ENCODE peak calls at places on chromosome 2, in eight cellular contexts. T, W, C, U, M, F, I and G are unnamed samples.

GRCh38 chr2:121147766-121148165 is 137.2 kb downstream of the TFCP2L1 start:
- DNase-seq in T (no peak), W (no peak), C (no peak), U (no peak), M (no peak), F (no peak), I (no peak), G (no peak)

GRCh38 chr2:238235856-238236255 is 4.0 kb downstream of the HES6 start:
- DNase-seq in T (no peak), W (no peak), C (no peak), U (no peak), M (no peak), F (no peak), I (no peak), G (no peak)

GRCh38 chr2:54081574-54081973 is 33.8 kb upstream of the ACYP2 start:
- DNase-seq in T (no peak), W (no peak), C (no peak), U (no peak), M (no peak), F (peak), I (peak), G (peak)

GRCh38 chr2:226184940-226185575 is 614.6 kb downstream of the IRS1 start:
- DNase-seq in T (no peak), W (no peak), C (no peak), U (no peak), M (no peak), F (peak), I (no peak), G (no peak)

GRCh38 chr2:41136966-41137494 is 685.1 kb upstream of the SLC8A1 start:
- DNase-seq in T (no peak), W (no peak), C (no peak), U (no peak), M (no peak), F (no peak), I (no peak), G (peak)

GRCh38 chr2:218347172-218347571 is 9.5 kb upstream of the CATIP start:
- DNase-seq in T (no peak), W (no peak), C (no peak), U (peak), M (no peak), F (no peak), I (no peak), G (no peak)

GRCh38 chr2:33268246-33268831 is 208.1 kb upstream of the RASGRP3 start:
- DNase-seq in T (no peak), W (peak), C (no peak), U (no peak), M (no peak), F (no peak), I (no peak), G (no peak)

GRCh38 chr2:53755022-53755630 is 12.5 kb upstream of the CHAC2 start:
- DNase-seq in T (no peak), W (no peak), C (no peak), U (no peak), M (no peak), F (no peak), I (no peak), G (no peak)

GRCh38 chr2:18475884-18476283 is 84.6 kb downstream of the RDH14 start:
- DNase-seq in T (no peak), W (no peak), C (no peak), U (no peak), M (no peak), F (peak), I (no peak), G (no peak)

GRCh38 chr2:179239194-179239593 is 25.4 kb downstream of the SESTD1 start:
- DNase-seq in T (no peak), W (no peak), C (no peak), U (no peak), M (no peak), F (peak), I (no peak), G (no peak)

GRCh38 chr2:99852376-99852934 is 289.9 kb downstream of the AFF3 start:
- DNase-seq in T (no peak), W (no peak), C (no peak), U (no peak), M (no peak), F (no peak), I (no peak), G (no peak)

GRCh38 chr2:65199891-65200290 is 27.7 kb upstream of the ACTR2 start:
- DNase-seq in T (no peak), W (no peak), C (no peak), U (no peak), M (no peak), F (peak), I (peak), G (no peak)

GRCh38 chr2:29113891-29114321 is 1.3 kb upstream of the CLIP4 start:
- DNase-seq in T (no peak), W (peak), C (no peak), U (no peak), M (no peak), F (peak), I (peak), G (peak)

GRCh38 chr2:207558106-207558505 is 28.3 kb downstream of the CREB1 start:
- DNase-seq in T (no peak), W (peak), C (no peak), U (no peak), M (no peak), F (peak), I (no peak), G (no peak)

GRCh38 chr2:28419003-28419704 is 26.5 kb downstream of the FOSL2 start:
- DNase-seq in T (no peak), W (no peak), C (no peak), U (no peak), M (no peak), F (no peak), I (no peak), G (peak)

GRCh38 chr2:237322564-237322963 is 91.4 kb downstream of the COL6A3 start:
- DNase-seq in T (no peak), W (no peak), C (no peak), U (no peak), M (no peak), F (no peak), I (peak), G (peak)

GRCh38 chr2:224776795-224777562 is 60.8 kb upstream of the CCDC195 start:
- DNase-seq in T (no peak), W (no peak), C (no peak), U (no peak), M (no peak), F (no peak), I (no peak), G (no peak)

GRCh38 chr2:167749016-167749415 is 498.4 kb downstream of the STK39 start:
- DNase-seq in T (no peak), W (no peak), C (no peak), U (no peak), M (no peak), F (no peak), I (no peak), G (no peak)

GRCh38 chr2:32960238-32960637 is 13.5 kb downstream of the LTBP1 start:
- DNase-seq in T (no peak), W (no peak), C (no peak), U (no peak), M (no peak), F (no peak), I (no peak), G (no peak)

GRCh38 chr2:171297951-171298350 is 135.8 kb downstream of the METTL8 start:
- DNase-seq in T (no peak), W (peak), C (no peak), U (no peak), M (no peak), F (peak), I (no peak), G (no peak)

GRCh38 chr2:106366145-106366544 is 102.1 kb downstream of the RGPD3 start:
- DNase-seq in T (no peak), W (no peak), C (no peak), U (no peak), M (no peak), F (no peak), I (no peak), G (no peak)

GRCh38 chr2:67923696-67924095 is 139.1 kb downstream of the C1D start:
- DNase-seq in T (no peak), W (no peak), C (no peak), U (no peak), M (no peak), F (no peak), I (no peak), G (no peak)

GRCh38 chr2:88692187-88692586 is 714 bp downstream of the RPIA start:
- DNase-seq in T (peak), W (no peak), C (peak), U (peak), M (peak), F (peak), I (peak), G (peak)

GRCh38 chr2:40028792-40029488 is 249.9 kb upstream of the THUMPD2 start:
- DNase-seq in T (no peak), W (no peak), C (no peak), U (no peak), M (no peak), F (no peak), I (no peak), G (peak)

GRCh38 chr2:111161971-111162370 is 41.3 kb downstream of the BCL2L11 start:
- DNase-seq in T (no peak), W (no peak), C (no peak), U (peak), M (no peak), F (no peak), I (no peak), G (no peak)

GRCh38 chr2:219608399-219608964 is 10.8 kb downstream of the STK11IP start:
- DNase-seq in T (no peak), W (no peak), C (no peak), U (no peak), M (no peak), F (no peak), I (no peak), G (no peak)

GRCh38 chr2:9417725-9418124 is 5.6 kb downstream of the ITGB1BP1 start:
- DNase-seq in T (no peak), W (no peak), C (no peak), U (no peak), M (no peak), F (no peak), I (no peak), G (no peak)

GRCh38 chr2:164574931-164575330 is 46.4 kb downstream of the GRB14 start:
- DNase-seq in T (no peak), W (no peak), C (no peak), U (no peak), M (no peak), F (no peak), I (no peak), G (no peak)
- TF ChIP-seq CTCF in T (no peak), W (no peak), C (no peak), U (peak), M (no peak), F (no peak), I (no peak), G (no peak)

DNA sequence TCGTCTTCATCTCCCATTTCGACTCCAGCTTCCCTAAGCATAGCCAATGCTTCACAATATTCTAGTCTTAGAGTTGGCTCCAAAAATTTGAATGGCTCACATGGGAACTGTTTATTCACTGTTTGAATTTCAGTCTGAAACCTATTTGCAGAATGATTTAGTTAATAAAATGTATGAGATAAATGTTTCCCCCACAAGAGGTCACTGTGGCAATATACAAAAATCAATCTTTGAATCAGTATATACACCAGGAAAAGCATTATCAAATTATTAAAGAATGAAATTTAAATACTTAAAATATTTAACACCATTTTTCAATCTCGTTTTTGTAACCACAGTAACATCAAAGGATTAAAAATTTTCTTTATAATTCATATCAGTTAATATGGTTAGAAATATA is 40.0 kb upstream of the MCM6 start:
- DNase-seq in T (no peak), W (no peak), C (no peak), U (no peak), M (no peak), F (peak), I (peak), G (peak)
- TF ChIP-seq CTCF in T (peak), W (peak), C (peak), U (peak), M (peak), F (peak), I (no peak), G (peak)

DNA sequence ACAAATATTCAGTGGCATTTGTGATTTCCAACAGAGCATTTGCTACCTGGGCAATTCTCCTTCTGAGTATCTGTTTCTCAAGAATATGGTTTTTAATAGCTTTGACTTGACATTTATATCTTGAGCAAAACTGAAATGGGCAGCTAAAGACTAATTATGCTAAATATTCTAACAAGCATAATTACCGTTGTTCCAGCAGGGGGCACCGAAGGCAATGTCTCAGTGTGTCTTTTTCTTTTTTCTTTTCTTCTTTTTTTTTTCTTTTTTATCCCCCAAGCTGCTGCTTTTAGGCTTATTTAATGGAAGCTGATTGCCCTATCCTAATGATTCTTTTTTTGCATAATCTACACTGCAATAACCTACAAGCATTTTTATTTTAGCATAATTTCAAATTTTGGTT is 138.9 kb upstream of the NABP1 start:
- DNase-seq in T (peak), W (no peak), C (peak), U (no peak), M (peak), F (peak), I (peak), G (peak)
- TF ChIP-seq CTCF in T (peak), W (peak), C (peak), U (peak), M (peak), F (peak), I (peak), G (peak)

GRCh38 chr2:216144372-216144771 is 35.2 kb downstream of the XRCC5 start:
- DNase-seq in T (no peak), W (no peak), C (no peak), U (no peak), M (no peak), F (no peak), I (no peak), G (no peak)

GRCh38 chr2:216142540-216142939 is 33.4 kb downstream of the XRCC5 start:
- DNase-seq in T (no peak), W (peak), C (no peak), U (no peak), M (no peak), F (peak), I (no peak), G (peak)

GRCh38 chr2:216144857-216145256 is 35.7 kb downstream of the XRCC5 start:
- DNase-seq in T (no peak), W (no peak), C (no peak), U (no peak), M (no peak), F (no peak), I (no peak), G (no peak)

GRCh38 chr2:216134958-216135541 is 25.9 kb downstream of the XRCC5 start:
- DNase-seq in T (no peak), W (no peak), C (no peak), U (no peak), M (no peak), F (no peak), I (no peak), G (no peak)

DNA sequence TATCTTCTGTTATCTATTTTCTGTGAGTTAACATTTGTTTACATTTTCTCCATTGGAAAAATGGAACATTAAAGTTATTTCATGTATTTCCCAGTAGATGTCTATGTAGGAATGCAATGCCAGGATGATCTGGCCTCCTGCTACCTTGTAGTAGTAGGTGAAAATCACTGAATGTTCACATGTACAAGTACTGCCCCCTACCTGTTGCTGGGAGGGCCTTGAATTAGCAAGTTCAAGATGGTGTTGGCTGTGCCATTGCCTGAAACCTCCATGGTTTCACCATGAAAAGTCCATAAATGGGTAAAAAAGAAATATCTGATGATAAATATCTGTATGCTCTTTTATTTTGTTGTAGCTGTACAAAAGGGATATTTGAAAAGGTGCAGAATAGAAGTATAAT is 30.7 kb downstream of the XRCC5 start:
- DNase-seq in T (peak), W (no peak), C (peak), U (no peak), M (peak), F (no peak), I (peak), G (peak)
- TF ChIP-seq CTCF in T (no peak), W (peak), C (peak), U (peak), M (peak), F (peak), I (peak), G (peak)

GRCh38 chr2:240915526-240916335 is 9.6 kb downstream of the CROCC2 start:
- DNase-seq in T (peak), W (no peak), C (no peak), U (peak), M (no peak), F (no peak), I (no peak), G (no peak)

GRCh38 chr2:240912878-240913809 is 7.0 kb downstream of the CROCC2 start:
- DNase-seq in T (no peak), W (no peak), C (no peak), U (no peak), M (no peak), F (peak), I (no peak), G (no peak)

GRCh38 chr2:240916571-240917008 is 10.5 kb downstream of the CROCC2 start:
- DNase-seq in T (peak), W (peak), C (no peak), U (peak), M (no peak), F (peak), I (no peak), G (no peak)

GRCh38 chr2:240913810-240914644 is 7.9 kb downstream of the CROCC2 start:
- DNase-seq in T (peak), W (no peak), C (peak), U (no peak), M (peak), F (peak), I (peak), G (peak)

DNA sequence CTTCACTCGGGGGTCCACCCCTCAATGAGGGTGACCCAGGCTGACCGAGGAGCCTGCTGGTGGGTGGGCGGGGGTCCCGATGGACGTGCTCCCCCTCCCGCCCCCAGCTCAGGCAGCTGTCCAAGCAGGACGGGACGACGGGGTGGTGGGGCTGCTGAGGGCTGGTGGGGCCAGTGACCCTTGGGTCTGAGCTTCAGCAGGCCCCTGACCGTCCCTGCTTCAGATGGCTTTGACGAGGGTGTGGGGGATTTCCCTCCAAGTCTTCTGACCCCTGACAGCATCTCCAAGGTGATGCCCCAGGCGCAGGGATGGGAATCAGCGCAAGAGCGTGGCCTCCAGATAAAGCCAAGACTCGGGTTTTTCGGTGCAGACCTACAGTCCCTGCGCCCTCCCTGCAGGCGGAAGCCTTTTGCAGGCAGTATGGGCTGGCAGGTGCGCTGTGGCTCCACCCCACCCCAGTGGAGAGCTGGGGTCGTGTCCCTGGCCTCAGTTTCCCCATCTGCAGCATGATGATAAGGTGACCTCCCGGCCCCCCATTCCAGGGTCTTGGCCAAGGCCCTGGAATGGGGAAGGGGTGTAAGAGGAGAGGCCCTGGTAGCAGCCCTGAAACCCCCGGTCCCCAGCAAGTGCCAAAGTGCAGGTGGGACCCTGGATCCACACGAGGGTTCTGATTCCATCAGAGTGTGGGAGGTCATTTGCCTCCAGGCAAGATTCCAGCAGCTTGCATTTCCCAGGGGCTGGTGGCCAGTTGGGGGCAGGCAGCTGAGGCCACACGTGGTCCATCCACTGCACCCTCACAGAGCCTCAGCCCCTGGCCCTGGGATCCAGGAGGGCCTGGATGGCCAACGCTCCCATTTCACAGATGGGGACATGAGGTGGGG is 8.7 kb downstream of the CROCC2 start:
- DNase-seq in T (no peak), W (no peak), C (no peak), U (peak), M (no peak), F (no peak), I (no peak), G (no peak)
- TF ChIP-seq CTCF in T (peak), W (no peak), C (peak), U (no peak), M (no peak), F (no peak), I (no peak), G (no peak)

DNA sequence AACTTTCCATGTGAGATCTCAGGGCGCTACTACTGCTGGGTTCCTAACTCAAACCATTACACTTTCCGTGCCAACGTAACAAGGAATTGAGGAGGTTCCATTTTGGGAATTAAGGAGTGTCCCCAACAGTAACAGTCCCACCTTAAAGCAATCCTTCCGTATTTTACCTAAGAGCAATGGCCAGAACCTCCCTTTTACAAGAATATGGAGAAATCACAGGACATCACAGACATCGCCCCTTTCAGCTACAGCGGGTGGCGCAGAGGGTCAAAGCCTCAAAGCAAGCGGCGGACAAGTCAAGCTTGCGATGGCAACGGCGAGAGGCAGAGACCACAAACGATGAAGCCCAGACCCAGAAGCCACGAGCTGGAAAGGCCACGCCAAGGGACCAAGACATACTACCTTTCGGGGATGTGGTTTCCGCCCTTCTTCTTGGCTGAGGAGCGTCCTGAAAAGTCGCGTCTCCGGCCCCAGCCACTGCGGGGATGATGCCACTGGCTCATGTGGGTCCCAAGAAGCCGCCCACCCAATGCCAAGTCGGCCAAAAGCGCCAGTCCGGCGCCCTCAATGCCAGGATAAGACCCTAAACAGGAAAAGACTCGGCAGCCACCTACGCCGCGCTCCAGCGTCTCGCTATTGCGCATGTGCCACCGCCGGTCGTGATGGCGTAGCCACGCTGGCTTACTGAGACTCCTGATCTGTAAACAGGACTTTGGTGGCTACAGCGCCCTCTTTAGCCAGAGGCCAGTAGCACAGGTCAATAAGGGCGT is at the start of gene DUSP11:
- DNase-seq in T (peak), W (peak), C (peak), U (peak), M (peak), F (peak), I (peak), G (peak)
- TF ChIP-seq CTCF in T (peak), W (peak), C (peak), U (peak), M (peak), F (peak), I (peak), G (peak)

GRCh38 chr2:132676999-132677398 is 7.0 kb upstream of the LYPD1 start:
- DNase-seq in T (no peak), W (no peak), C (no peak), U (no peak), M (no peak), F (no peak), I (no peak), G (no peak)
- TF ChIP-seq CTCF in T (no peak), W (no peak), C (no peak), U (peak), M (no peak), F (peak), I (no peak), G (no peak)